ENCODE peak calls at places on chromosomes 7 and 10, in eight cellular contexts. X, U, S, N, A, C, V and Z are unnamed samples.

GRCh38 chr7:88629559-88629958 is 129.9 kb upstream of the ZNF804B start:
- DNase-seq in N (no peak), V (no peak), C (no peak), A (no peak), S (no peak), X (no peak), U (no peak), Z (no peak)

GRCh38 chr10:78267070-78267469 is 233.4 kb downstream of the RPS24 start:
- DNase-seq in C (no peak), A (peak), U (no peak), S (no peak), V (no peak), X (no peak), N (no peak), Z (no peak)

GRCh38 chr10:129756912-129757861 is 206.9 kb downstream of the EBF3 start:
- DNase-seq in V (no peak), U (no peak), N (peak), X (peak), C (no peak), A (no peak), S (no peak), Z (peak)

GRCh38 chr7:94374721-94375120 is 20.0 kb upstream of the COL1A2 start:
- DNase-seq in A (no peak), V (no peak), S (no peak), U (no peak), C (no peak), N (no peak), X (no peak), Z (no peak)

GRCh38 chr10:131978851-131979250 is 2.9 kb downstream of the BNIP3 start:
- DNase-seq in A (no peak), S (no peak), U (no peak), X (no peak), C (no peak), V (no peak), N (no peak), Z (no peak)

GRCh38 chr7:15737586-15737985 is 51.1 kb upstream of the MEOX2 start:
- DNase-seq in N (no peak), A (no peak), V (no peak), U (no peak), S (no peak), X (no peak), C (no peak), Z (no peak)

GRCh38 chr7:142569851-142570250 is 179.4 kb upstream of the PRSS1 start:
- DNase-seq in X (no peak), A (no peak), C (no peak), U (no peak), S (no peak), N (peak), V (no peak), Z (no peak)

GRCh38 chr7:27782849-27783248 is 42.9 kb downstream of the TAX1BP1 start:
- DNase-seq in U (no peak), A (no peak), X (no peak), C (no peak), S (no peak), V (no peak), N (peak), Z (no peak)

GRCh38 chr7:8418627-8419245 is 14.7 kb upstream of the NXPH1 start:
- DNase-seq in V (peak), A (peak), N (no peak), S (no peak), C (peak), X (no peak), U (no peak), Z (peak)

GRCh38 chr7:116809636-116810266 is 52.6 kb upstream of the CAPZA2 start:
- DNase-seq in N (peak), S (no peak), V (no peak), A (peak), U (no peak), X (no peak), C (peak), Z (no peak)

GRCh38 chr10:113099431-113100298 is 149.6 kb downstream of the TCF7L2 start:
- DNase-seq in U (no peak), N (no peak), S (no peak), V (no peak), X (no peak), A (peak), C (no peak), Z (no peak)

GRCh38 chr10:18666810-18667209 is 7.6 kb downstream of the ARL5B start:
- DNase-seq in X (no peak), N (no peak), V (peak), C (no peak), U (no peak), S (no peak), A (no peak), Z (no peak)

GRCh38 chr10:47101807-47102206 is 190.6 kb downstream of the PTPN20 start:
- DNase-seq in X (no peak), S (no peak), U (no peak), C (no peak), A (no peak), V (no peak), N (peak), Z (no peak)

GRCh38 chr7:92834661-92835139 is 1.7 kb downstream of the CDK6 start:
- DNase-seq in U (peak), S (no peak), A (peak), X (peak), N (no peak), C (peak), V (no peak), Z (no peak)

GRCh38 chr10:97731346-97732051 is 5.4 kb upstream of the ZFYVE27 start:
- DNase-seq in U (peak), N (peak), X (peak), V (peak), A (peak), C (peak), S (no peak), Z (peak)

GRCh38 chr10:99612167-99612831 is 7.9 kb downstream of the SLC25A28 start:
- DNase-seq in S (no peak), C (peak), X (no peak), N (peak), A (peak), U (no peak), V (no peak), Z (no peak)

GRCh38 chr10:624605-625334 is 64.7 kb downstream of the DIP2C start:
- DNase-seq in N (peak), X (peak), V (peak), A (peak), C (no peak), S (peak), U (peak), Z (peak)

GRCh38 chr7:149284343-149284742 is 22.3 kb downstream of the ZNF783 start:
- DNase-seq in X (no peak), U (no peak), C (no peak), N (peak), A (no peak), S (no peak), V (no peak), Z (peak)

GRCh38 chr7:30184804-30185487 is 50.2 kb downstream of the MTURN start:
- DNase-seq in C (no peak), U (no peak), A (no peak), N (peak), V (no peak), S (peak), X (peak), Z (peak)

GRCh38 chr7:81775560-81775959 is 5.7 kb upstream of the HGF start:
- DNase-seq in V (no peak), C (no peak), S (no peak), X (no peak), A (no peak), U (no peak), N (no peak), Z (no peak)

GRCh38 chr7:26584964-26585650 is 279.3 kb downstream of the SKAP2 start:
- DNase-seq in A (no peak), N (no peak), V (no peak), C (no peak), X (no peak), S (no peak), U (no peak), Z (no peak)

GRCh38 chr10:69160809-69161225 is 19.2 kb upstream of the SUPV3L1 start:
- DNase-seq in C (no peak), N (peak), X (no peak), A (no peak), U (no peak), S (no peak), V (no peak), Z (no peak)

GRCh38 chr7:137606061-137606674 is 240.6 kb downstream of the DGKI start:
- DNase-seq in V (no peak), X (no peak), S (no peak), N (peak), C (no peak), U (no peak), A (peak), Z (no peak)

GRCh38 chr10:100826983-100827818 is 81.8 kb downstream of the PAX2 start:
- DNase-seq in S (no peak), N (peak), V (no peak), A (peak), X (no peak), U (no peak), C (no peak), Z (no peak)

GRCh38 chr7:100402241-100402640 is 26.3 kb downstream of the ZCWPW1 start:
- DNase-seq in A (no peak), X (no peak), S (no peak), N (no peak), C (no peak), V (no peak), U (no peak), Z (no peak)

GRCh38 chr7:94301024-94301588 is 93.6 kb upstream of the COL1A2 start:
- DNase-seq in U (peak), V (peak), C (peak), N (peak), S (peak), X (peak), A (peak), Z (peak)

GRCh38 chr10:132228616-132229015 is 41.9 kb downstream of the DPYSL4 start:
- DNase-seq in N (peak), A (no peak), X (no peak), S (no peak), C (no peak), V (no peak), U (no peak), Z (no peak)

GRCh38 chr10:6669269-6669859 is 89.3 kb upstream of the PRKCQ start:
- DNase-seq in X (no peak), V (peak), N (no peak), U (no peak), A (peak), S (no peak), C (peak), Z (no peak)

GRCh38 chr10:33899578-33900531 is 565.4 kb upstream of the NRP1 start:
- DNase-seq in X (no peak), N (no peak), V (no peak), A (no peak), S (no peak), C (no peak), U (no peak), Z (no peak)
- H3K4me3 ChIP-seq in X (no peak), N (no peak), V (no peak), A (no peak), S (no peak), C (no peak), U (no peak), Z (no peak)

DNA sequence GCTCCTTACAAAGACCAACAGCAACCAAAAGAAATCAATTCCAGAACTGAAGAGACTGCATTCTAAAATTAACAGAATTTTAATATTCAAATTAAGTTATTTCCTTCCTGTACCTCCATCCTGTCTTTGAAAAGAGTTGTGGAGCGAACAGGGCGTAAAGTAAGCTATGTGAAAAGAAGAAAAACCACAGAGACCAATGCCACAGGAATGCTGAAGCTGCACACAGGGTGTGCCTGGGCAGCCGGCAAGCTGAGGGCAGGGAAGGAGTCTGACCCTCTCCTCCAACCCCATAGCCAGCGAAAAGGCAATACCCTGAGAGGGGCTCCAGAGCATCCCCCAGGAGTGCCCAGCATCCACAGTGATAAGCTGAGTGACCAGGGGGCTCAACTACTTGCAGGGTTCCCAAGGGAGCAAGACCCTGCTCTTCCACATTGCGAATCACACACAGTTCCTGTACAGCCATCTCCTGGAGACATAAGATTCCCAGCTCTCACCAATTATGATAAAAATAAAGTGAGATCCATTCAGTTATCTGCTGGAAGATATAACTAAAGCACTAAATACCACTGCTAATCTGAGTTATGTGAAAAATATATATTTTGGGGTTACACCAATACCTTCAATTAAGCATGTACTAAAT is 93.8 kb downstream of the PARD3 start:
- DNase-seq in C (no peak), N (peak), U (no peak), S (no peak), V (no peak), X (no peak), A (no peak), Z (no peak)
- H3K4me3 ChIP-seq in C (no peak), N (peak), U (no peak), S (no peak), V (no peak), X (no peak), A (no peak), Z (no peak)

DNA sequence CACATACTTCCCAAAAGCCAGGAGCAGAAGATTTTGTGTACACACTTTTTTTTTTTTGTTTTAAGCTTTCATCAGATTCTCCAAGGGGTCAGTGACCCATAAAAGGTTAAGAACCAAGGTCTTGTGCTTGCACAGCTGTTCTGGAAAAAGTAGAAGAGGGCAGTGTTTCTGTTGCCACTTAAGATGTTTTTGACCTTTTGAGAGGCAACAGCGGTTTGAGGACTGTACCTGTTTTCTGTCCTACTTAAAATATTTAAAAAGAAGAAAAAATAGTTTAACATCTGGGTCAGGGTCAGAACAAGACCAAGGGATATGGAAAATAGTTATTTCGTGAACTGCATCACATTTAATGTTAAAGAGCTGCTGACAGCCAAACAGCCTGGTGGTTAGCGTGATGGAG is 32.9 kb downstream of the AUTS2 start:
- DNase-seq in N (no peak), S (no peak), V (no peak), A (peak), C (no peak), U (no peak), X (no peak), Z (no peak)
- H3K4me3 ChIP-seq in N (no peak), S (no peak), V (no peak), A (no peak), C (no peak), U (no peak), X (no peak), Z (no peak)

DNA sequence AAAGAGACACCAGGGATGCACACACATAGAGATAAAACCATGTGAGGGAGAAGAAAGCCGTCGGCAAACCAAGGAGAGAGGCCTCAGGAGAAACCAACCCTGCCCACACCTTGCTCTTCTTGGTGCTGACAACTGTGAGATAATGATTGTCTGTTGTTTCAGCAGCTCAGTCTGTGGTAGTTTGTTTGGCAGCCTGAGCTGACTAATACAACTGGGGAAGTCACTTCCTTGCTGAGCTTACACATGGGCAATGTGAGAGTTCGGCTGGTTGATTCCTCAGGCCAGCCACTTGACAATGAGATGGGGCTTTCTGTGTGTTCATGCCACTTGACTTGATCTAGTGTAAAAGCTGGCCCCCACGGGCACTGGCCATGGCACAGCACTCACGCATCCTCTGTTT is 271.8 kb downstream of the ABCA13 start:
- DNase-seq in S (no peak), N (no peak), C (no peak), A (no peak), X (no peak), V (no peak), U (no peak), Z (no peak)
- H3K4me3 ChIP-seq in S (no peak), N (no peak), C (no peak), A (no peak), X (no peak), V (no peak), U (no peak), Z (no peak)

GRCh38 chr7:2519119-2519930 is at the start of gene LFNG:
- DNase-seq in X (peak), V (peak), N (peak), S (peak), A (peak), C (peak), U (peak), Z (no peak)
- H3K4me3 ChIP-seq in X (peak), V (peak), N (peak), S (peak), A (peak), C (peak), U (peak), Z (peak)

DNA sequence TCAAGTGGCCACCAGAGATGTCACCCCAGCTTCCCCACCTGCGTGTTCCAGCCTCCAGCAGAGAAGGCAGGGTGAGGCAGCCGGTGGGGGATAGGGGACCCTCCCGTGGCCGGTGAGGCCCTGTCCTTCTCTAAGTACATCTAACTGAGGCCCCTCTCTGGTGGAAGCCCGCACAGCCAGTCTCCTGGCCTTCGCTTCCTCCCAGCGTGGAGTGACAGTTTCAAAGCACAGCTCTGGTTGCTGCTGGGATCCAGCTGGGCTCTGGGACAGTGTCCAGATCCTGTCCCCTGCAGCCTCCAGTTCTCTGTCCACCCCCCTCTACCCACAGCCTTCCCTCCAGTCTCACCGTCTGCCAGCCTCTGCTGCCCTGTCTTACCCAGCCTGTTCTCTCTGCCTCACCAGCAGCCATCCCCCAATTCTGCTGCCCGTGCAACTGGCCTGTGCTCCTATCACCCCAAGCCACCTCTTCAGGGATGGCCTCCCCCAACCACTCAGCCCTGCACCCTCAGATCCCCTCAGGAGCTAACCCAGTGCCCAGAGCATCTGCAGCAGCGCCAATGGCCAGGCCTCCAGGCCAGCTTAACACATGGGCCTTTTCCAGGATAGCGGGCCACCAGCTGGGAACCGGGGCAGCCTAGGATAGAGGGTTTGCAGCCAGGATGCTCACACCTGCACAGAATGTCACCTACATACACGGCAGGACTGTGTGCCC is 16.3 kb upstream of the SH2B2 start:
- DNase-seq in N (no peak), C (no peak), U (no peak), V (no peak), S (no peak), X (no peak), A (no peak), Z (no peak)
- H3K4me3 ChIP-seq in N (no peak), C (no peak), U (no peak), V (no peak), S (no peak), X (no peak), A (no peak), Z (no peak)

GRCh38 chr7:49775949-49776443 is 2.6 kb downstream of the VWC2 start:
- DNase-seq in S (no peak), V (no peak), C (no peak), N (peak), U (no peak), X (no peak), A (peak), Z (no peak)
- H3K4me3 ChIP-seq in S (peak), V (no peak), C (no peak), N (no peak), U (peak), X (peak), A (peak), Z (no peak)

DNA sequence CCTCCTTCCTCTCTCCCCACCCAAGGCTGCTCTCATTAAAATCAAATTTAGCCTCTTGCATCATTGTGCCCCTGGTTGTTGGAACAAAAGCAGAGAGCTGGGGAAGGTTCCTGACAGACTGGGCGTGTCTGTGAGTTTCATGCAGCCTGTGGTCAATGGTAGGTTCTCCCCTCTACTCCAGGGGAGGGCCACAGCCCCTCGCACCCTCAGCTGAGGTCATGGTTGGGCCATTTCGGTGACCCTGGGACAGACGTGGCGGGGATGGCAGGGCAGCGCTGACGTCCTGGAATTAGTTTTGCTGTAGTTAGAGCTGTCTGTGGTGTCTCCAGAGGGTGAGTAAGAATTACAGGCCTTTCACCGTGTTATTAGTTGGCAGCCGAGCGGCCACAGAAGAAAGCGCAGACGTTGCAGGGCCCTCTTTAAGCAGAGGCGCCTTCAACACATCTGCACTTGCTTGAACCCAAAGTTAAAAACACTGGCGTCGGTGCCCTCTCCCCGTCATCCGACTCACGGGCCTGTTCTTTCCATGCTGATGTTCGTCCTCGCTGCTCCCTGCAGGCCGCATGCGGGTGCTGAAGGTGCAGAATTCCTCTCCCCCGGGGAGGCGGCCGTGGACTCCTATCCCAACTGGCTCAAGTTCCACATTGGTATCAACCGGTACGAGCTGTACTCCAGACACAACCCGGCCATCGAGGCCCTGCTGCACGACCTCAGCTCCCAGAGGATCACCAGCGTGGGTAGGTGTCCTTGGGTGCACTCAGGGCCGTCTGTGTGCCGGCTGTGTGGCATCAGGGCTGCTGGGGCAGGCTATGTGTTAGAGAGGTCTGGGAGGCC is 2.8 kb downstream of the FAM20C start:
- DNase-seq in A (no peak), X (no peak), C (no peak), N (peak), U (no peak), S (no peak), V (no peak), Z (no peak)
- H3K4me3 ChIP-seq in A (no peak), X (peak), C (peak), N (peak), U (peak), S (peak), V (peak), Z (no peak)

GRCh38 chr10:28535846-28536245 is 2.9 kb downstream of the WAC start:
- DNase-seq in N (no peak), S (no peak), X (no peak), U (no peak), A (no peak), C (no peak), V (no peak), Z (no peak)
- H3K4me3 ChIP-seq in N (no peak), S (no peak), X (no peak), U (no peak), A (peak), C (no peak), V (no peak), Z (no peak)